ENCODE peak calls at places on chromosomes 13 and 19, in four cellular contexts. K is PC-3, U is BJ, B is nephron progenitor cell. C is an unnamed sample.

GRCh38 chr13:93766719-93767118 is 540.1 kb downstream of the GPC6 start:
- DNase-seq in K (no peak), U (no peak), B (no peak), C (no peak)

GRCh38 chr19:5563008-5563431 is 4.7 kb downstream of the TINCR start:
- DNase-seq in K (no peak), U (no peak), B (no peak), C (no peak)

GRCh38 chr19:38861368-38861767 is 11.6 kb upstream of the HNRNPL start:
- DNase-seq in K (no peak), U (no peak), B (no peak), C (no peak)

GRCh38 chr13:25864116-25864515 is 187.7 kb downstream of the SHISA2 start:
- DNase-seq in K (no peak), U (no peak), B (no peak), C (no peak)

GRCh38 chr13:31485651-31486051 is 253.7 kb upstream of the RXFP2 start:
- DNase-seq in K (no peak), U (no peak), B (no peak), C (no peak)

GRCh38 chr19:27966390-27966816 is 1246.5 kb downstream of the UQCRFS1 start:
- DNase-seq in K (peak), U (no peak), B (no peak), C (no peak)

GRCh38 chr19:3838661-3839060 is 30.2 kb downstream of the ZFR2 start:
- DNase-seq in K (no peak), U (no peak), B (no peak), C (no peak)

GRCh38 chr19:13978306-13978705 is 26.0 kb downstream of the DCAF15 start:
- DNase-seq in K (no peak), U (no peak), B (peak), C (peak)

GRCh38 chr19:18290250-18291018 is 9.0 kb upstream of the JUND start:
- DNase-seq in K (no peak), U (no peak), B (no peak), C (no peak)

GRCh38 chr19:44142014-44142523 is 715 bp downstream of the ZNF234 start:
- DNase-seq in K (peak), U (no peak), B (peak), C (no peak)

GRCh38 chr13:23753523-23753922 is 135.7 kb downstream of the MIPEP start:
- DNase-seq in K (peak), U (no peak), B (no peak), C (no peak)

GRCh38 chr19:28456264-28456663 is 756.7 kb downstream of the UQCRFS1 start:
- DNase-seq in K (no peak), U (no peak), B (no peak), C (no peak)

GRCh38 chr13:36630181-36630806 is 43.5 kb upstream of the SERTM1 start:
- DNase-seq in K (no peak), U (no peak), B (no peak), C (no peak)

GRCh38 chr13:35502456-35502855 is 26.0 kb upstream of the MAB21L1 start:
- DNase-seq in K (no peak), U (no peak), B (no peak), C (no peak)

GRCh38 chr13:77580748-77581147 is 45.2 kb downstream of the SCEL start:
- DNase-seq in K (no peak), U (no peak), B (no peak), C (no peak)

GRCh38 chr13:41694902-41695301 is 237.6 kb downstream of the RGCC start:
- DNase-seq in K (peak), U (peak), B (no peak), C (no peak)

GRCh38 chr19:35269425-35270117 is 809 bp downstream of the USF2 start:
- DNase-seq in K (peak), U (peak), B (peak), C (peak)

GRCh38 chr13:28817204-28817603 is 2.9 kb upstream of the MTUS2 start:
- DNase-seq in K (no peak), U (no peak), B (no peak), C (no peak)

GRCh38 chr19:19406878-19407639 is 1.6 kb downstream of the GATAD2A start:
- DNase-seq in K (peak), U (no peak), B (no peak), C (no peak)

GRCh38 chr19:38596057-38596981 is 21.4 kb downstream of the MAP4K1 start:
- DNase-seq in K (peak), U (no peak), B (peak), C (peak)

GRCh38 chr19:45117167-45117594 is 24.2 kb downstream of the PPP1R37 start:
- DNase-seq in K (no peak), U (no peak), B (no peak), C (no peak)

GRCh38 chr13:79716191-79716590 is 235.2 kb downstream of the NDFIP2 start:
- DNase-seq in K (no peak), U (no peak), B (no peak), C (no peak)

GRCh38 chr19:44202470-44202869 is 9.9 kb upstream of the ZNF227 start:
- DNase-seq in K (no peak), U (no peak), B (no peak), C (no peak)

DNA sequence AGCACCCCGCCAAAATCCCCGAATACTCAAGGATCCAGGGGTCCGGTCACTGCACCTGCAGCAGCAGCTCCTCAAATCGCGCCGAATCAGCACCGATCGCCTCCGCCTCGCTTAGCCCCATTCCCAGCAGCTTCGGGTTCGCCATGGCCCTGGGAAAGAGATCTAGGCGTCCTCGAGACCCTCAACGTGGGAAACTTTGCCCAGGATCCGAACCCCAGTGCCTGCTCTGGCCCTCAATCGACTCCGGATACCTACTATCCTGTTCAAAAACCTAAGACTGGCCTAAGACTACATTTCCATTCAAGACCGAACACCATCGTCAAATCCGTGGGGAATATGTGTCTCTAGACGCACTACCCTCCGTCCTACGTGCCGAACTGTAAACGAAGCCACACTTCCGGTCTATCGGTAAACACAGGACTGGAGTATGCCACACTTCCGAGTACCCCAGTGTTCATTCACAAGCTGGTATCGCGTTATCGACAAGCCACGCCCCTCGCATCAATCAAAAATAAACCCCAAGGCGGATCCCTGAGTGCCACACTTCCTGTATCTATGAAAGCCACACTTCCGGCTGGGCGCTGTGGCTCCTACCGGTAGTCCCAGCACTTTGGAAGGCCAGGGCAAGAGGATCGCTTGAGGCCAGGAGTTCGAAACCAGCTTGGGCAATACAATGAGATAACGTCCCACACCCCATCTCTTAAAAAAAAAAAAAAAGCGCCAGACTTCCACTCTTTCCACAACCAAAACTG is at the start of gene PIH1D1:
- DNase-seq in K (peak), U (peak), B (peak), C (peak)
- TF ChIP-seq CTCF in K (no peak), U (peak), B (no peak), C (no peak)

DNA sequence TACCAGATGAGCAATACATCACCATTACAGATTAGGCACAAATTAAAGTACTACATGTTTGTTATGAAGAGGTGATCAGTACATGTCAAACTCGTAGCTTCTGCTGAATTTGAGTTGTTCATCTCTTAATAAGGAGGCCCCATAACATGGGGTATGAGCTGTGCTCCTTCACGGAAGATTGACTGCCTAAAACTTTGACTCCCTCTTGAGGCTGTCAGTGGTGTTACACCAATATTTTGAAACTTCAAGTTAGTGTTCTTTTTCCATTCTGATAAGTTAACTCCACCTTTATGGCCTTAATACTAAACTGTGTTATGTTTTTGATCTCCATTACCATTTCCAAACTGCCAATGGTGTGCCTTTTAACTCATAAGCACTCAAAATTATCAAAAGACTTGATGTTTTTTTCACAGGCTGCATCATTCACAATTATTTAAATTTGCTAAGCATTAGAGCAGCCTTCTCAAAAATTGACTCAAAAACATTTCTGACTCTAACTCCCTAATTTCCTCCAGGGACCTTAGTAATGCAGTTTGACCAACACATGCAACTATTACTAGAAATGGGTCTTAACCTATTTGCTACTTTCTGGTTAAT is 1591.5 kb downstream of the PCDH9 start:
- DNase-seq in K (peak), U (no peak), B (peak), C (no peak)
- TF ChIP-seq CTCF in K (peak), U (peak), B (peak), C (peak)

DNA sequence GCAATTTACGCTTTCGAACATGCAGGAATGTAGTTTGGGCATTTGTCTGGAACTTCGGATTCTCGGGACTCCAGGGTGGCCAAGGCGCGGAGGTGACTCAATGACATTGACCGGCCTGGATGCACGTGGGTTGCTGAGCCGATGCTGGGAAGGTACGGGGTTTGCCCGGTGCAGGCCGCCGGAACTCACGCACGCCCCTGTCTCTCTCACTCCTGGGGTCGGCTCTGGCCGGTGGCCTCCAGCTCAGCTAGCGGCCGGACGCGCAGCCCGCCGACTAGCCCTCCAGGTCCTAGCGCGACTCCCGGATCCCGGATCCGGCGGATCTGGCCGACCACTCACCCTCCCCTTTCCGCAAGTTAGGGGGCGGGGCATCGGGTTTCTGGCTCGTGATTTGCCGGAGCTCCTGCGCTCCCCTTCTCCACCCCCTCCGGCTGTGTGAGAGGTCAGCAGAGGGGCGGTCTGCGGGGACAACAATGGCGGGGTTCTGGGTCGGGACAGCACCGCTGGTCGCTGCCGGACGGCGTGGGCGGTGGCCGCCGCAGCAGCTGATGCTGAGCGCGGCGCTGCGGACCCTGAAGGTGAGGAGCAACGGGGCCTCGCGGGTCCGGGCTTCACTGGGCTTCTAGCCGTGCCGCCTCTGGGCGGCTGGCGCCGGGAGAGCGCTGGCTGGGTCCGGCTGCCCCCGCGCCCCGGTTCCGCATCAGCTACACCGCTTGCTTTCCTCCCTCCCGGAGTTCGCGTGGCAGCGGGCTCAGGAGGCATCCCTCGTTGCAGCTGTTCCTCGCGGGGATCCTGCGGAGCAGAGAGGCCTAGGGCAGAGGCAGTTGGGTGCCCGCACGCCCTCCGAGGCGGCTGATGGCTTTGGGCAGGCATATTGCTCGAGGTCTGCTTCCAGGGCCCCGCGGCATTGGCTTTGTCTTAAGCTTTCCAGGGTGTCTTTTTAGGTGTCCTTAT is at the start of gene PCCA:
- DNase-seq in K (peak), U (peak), B (peak), C (peak)
- TF ChIP-seq CTCF in K (no peak), U (no peak), B (no peak), C (no peak)

GRCh38 chr19:57357406-57357805 is 5.9 kb upstream of the TRAPPC2B start:
- DNase-seq in K (no peak), U (no peak), B (no peak), C (no peak)
- TF ChIP-seq CTCF in K (no peak), U (no peak), B (no peak), C (no peak)

DNA sequence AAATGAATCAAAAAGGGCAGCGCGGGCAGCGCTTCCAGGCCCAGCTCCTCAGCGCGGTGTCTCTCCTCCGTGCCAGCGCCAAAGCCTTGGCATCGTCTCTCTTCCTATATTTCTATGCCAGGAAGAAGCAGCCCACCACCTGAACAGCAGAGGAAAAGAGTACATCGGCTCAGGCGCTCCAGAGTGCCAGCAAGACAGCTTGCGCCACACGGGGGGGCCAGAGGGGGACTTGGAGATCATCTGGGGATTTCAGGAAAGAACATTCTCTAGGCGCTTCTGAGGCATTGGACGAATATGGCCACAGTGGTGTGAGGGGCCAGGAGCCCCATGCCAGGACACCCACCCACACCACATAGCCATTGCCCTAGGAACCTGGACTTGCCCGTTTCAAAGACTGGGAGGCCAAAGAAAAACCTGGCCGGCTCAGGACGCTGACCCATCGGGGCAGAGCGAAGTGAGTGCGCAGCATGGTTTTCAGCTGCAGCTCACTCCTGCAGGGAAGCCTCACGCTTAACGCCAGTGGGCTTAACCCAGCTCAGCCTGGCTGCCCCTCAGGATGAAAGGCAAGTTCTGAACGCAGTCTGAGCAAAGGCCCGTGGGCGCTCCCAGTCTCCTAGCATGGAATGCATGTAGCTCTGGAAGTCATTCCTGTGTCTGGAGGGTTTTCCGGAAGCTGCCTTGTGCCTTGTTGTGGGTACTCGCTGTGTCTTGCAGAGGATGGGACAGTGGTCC is 62.1 kb downstream of the GGACT start:
- DNase-seq in K (no peak), U (no peak), B (peak), C (peak)
- TF ChIP-seq CTCF in K (no peak), U (peak), B (no peak), C (no peak)